ENCODE peak calls at places on chromosomes 13 and 19, in nine cellular contexts. C, B, U, F, E, I, Q, J and W are unnamed samples.

GRCh38 chr19:46678110-46678732 is 17.2 kb upstream of the DACT3 start:
- DNase-seq in B (peak; percentile 26), E (no peak), F (peak; percentile 53), Q (no peak), C (peak; percentile 40), I (no peak), J (peak; percentile 71), U (peak; percentile 77), W (no peak)

GRCh38 chr13:105848494-105848893 is 687.0 kb downstream of the EFNB2 start:
- DNase-seq in F (no peak), C (no peak), B (no peak), E (no peak), U (no peak), J (no peak), I (no peak), Q (no peak), W (no peak)

GRCh38 chr19:18603255-18603957 is 3.2 kb downstream of the CRLF1 start:
- DNase-seq in B (no peak), E (peak; percentile 39), C (no peak), J (no peak), F (no peak), Q (no peak), I (no peak), U (peak; percentile 70), W (no peak)

GRCh38 chr13:74047925-74048324 is 86.3 kb downstream of the KLF12 start:
- DNase-seq in F (no peak), C (peak; percentile 31), U (no peak), Q (no peak), I (no peak), B (peak; percentile 53), E (no peak), J (no peak), W (no peak)

GRCh38 chr19:6828698-6829633 is 56.5 kb downstream of the VAV1 start:
- DNase-seq in C (no peak), I (no peak), B (no peak), F (no peak), E (no peak), Q (no peak), U (peak; percentile 37), J (peak; percentile 53), W (no peak)

GRCh38 chr19:3536429-3537100 is 2.4 kb upstream of the TEKTIP1 start:
- DNase-seq in F (no peak), B (no peak), J (no peak), E (peak; percentile 69), U (no peak), Q (no peak), I (no peak), C (no peak), W (peak; percentile 61)

GRCh38 chr13:40402931-40403412 is 263.5 kb downstream of the FOXO1 start:
- DNase-seq in E (no peak), U (peak; percentile 31), I (no peak), J (no peak), Q (no peak), B (peak; percentile 70), F (no peak), C (peak; percentile 18), W (no peak)

GRCh38 chr13:89571676-89572075 is 1775.8 kb upstream of the MIR17HG start:
- DNase-seq in U (peak; percentile 28), Q (no peak), C (no peak), B (no peak), J (no peak), I (no peak), E (no peak), F (no peak), W (no peak)

GRCh38 chr13:92530364-92530763 is 696.2 kb upstream of the GPC6 start:
- DNase-seq in Q (no peak), U (no peak), J (no peak), F (no peak), I (no peak), C (no peak), B (no peak), E (no peak), W (no peak)

GRCh38 chr13:34361528-34361927 is 543.6 kb downstream of the RFC3 start:
- DNase-seq in Q (no peak), E (no peak), C (no peak), I (no peak), B (peak; percentile 82), U (no peak), F (no peak), J (no peak), W (no peak)

GRCh38 chr19:12784871-12785430 is 6.3 kb upstream of the JUNB start:
- DNase-seq in B (no peak), J (peak; percentile 54), U (no peak), F (no peak), I (no peak), C (peak; percentile 31), Q (no peak), E (no peak), W (no peak)

GRCh38 chr13:41502676-41503075 is 45.3 kb downstream of the RGCC start:
- DNase-seq in Q (no peak), I (no peak), F (no peak), U (no peak), E (no peak), B (no peak), C (no peak), J (peak; percentile 26), W (no peak)

GRCh38 chr19:54473071-54473941 is at the start of gene CDC42EP5:
- DNase-seq in C (peak; percentile 85), F (no peak), I (no peak), U (no peak), J (no peak), Q (no peak), B (peak; percentile 80), E (peak; percentile 83), W (no peak)

GRCh38 chr19:38318595-38319142 is 976 bp upstream of the KCNK6 start:
- DNase-seq in Q (no peak), C (no peak), U (no peak), B (no peak), F (no peak), J (no peak), E (peak; percentile 69), I (no peak), W (no peak)

GRCh38 chr13:113965383-113965874 is 8.4 kb downstream of the C13orf46 start:
- DNase-seq in F (no peak), I (no peak), B (no peak), C (no peak), U (no peak), E (no peak), Q (no peak), J (no peak), W (no peak)

GRCh38 chr19:38875656-38876345 is 2.3 kb downstream of the RINL start:
- DNase-seq in B (no peak), E (no peak), F (no peak), Q (no peak), J (no peak), C (no peak), U (no peak), I (no peak), W (no peak)

GRCh38 chr13:73367886-73368285 is 309.1 kb downstream of the KLF5 start:
- DNase-seq in F (no peak), Q (no peak), B (no peak), I (no peak), J (no peak), U (no peak), E (no peak), C (no peak), W (no peak)

GRCh38 chr19:48812094-48812929 is 1.5 kb upstream of the BCAT2 start:
- DNase-seq in U (peak; percentile 96), Q (peak; percentile 61), B (peak; percentile 71), F (peak; percentile 62), E (peak; percentile 96), I (peak; percentile 17), C (peak; percentile 92), J (peak; percentile 62), W (peak; percentile 82)

GRCh38 chr19:27794444-27795042 is 1418.4 kb downstream of the UQCRFS1 start:
- DNase-seq in B (peak; percentile 38), J (peak; percentile 19), I (peak; percentile 2), E (peak; percentile 41), U (peak; percentile 81), F (no peak), Q (no peak), C (peak; percentile 33), W (peak; percentile 34)

GRCh38 chr19:17579523-17580244 is 24.2 kb downstream of the COLGALT1 start:
- DNase-seq in E (peak; percentile 70), Q (no peak), F (peak; percentile 58), J (peak; percentile 18), I (no peak), B (peak; percentile 61), U (peak; percentile 90), C (peak; percentile 84), W (no peak)

GRCh38 chr19:50492303-50493052 is 15.8 kb upstream of the GARIN5A start:
- DNase-seq in E (peak; percentile 26), Q (no peak), U (peak; percentile 44), I (no peak), B (no peak), F (no peak), J (no peak), C (no peak), W (no peak)

GRCh38 chr13:75792526-75793187 is 156.5 kb downstream of the LMO7 start:
- DNase-seq in U (peak; percentile 69), E (no peak), Q (no peak), I (no peak), C (no peak), B (peak; percentile 36), F (no peak), J (no peak), W (no peak)

GRCh38 chr13:97460004-97460756 is 26.2 kb downstream of the RAP2A start:
- DNase-seq in C (no peak), E (no peak), J (no peak), I (no peak), F (no peak), U (no peak), Q (no peak), B (no peak), W (no peak)

GRCh38 chr13:59790626-59791025 is 373.1 kb downstream of the DIAPH3 start:
- DNase-seq in F (no peak), E (no peak), B (no peak), Q (no peak), I (no peak), C (no peak), U (no peak), J (no peak), W (no peak)

GRCh38 chr13:105997436-105998232 is 537.8 kb downstream of the EFNB2 start:
- DNase-seq in B (no peak), Q (no peak), E (no peak), I (no peak), C (no peak), J (no peak), F (no peak), U (no peak), W (no peak)

GRCh38 chr13:21014666-21015170 is 46.7 kb downstream of the LATS2 start:
- DNase-seq in E (peak; percentile 81), C (no peak), B (peak; percentile 79), F (no peak), I (no peak), J (no peak), Q (no peak), U (no peak), W (no peak)

GRCh38 chr13:92838786-92839185 is 387.8 kb upstream of the GPC6 start:
- DNase-seq in U (no peak), B (peak; percentile 90), F (no peak), I (no peak), E (no peak), J (no peak), Q (no peak), C (no peak), W (no peak)

GRCh38 chr19:41866284-41866683 is 6.2 kb downstream of the RPS19 start:
- DNase-seq in E (peak; percentile 14), C (no peak), U (no peak), F (no peak), B (peak; percentile 28), Q (no peak), I (no peak), J (no peak), W (no peak)

GRCh38 chr19:29320611-29321010 is 107.7 kb upstream of the UQCRFS1 start:
- DNase-seq in B (no peak), I (no peak), E (no peak), F (no peak), Q (no peak), J (no peak), U (no peak), C (no peak), W (no peak)

GRCh38 chr13:99085139-99085845 is 107.4 kb upstream of the DOCK9 start:
- DNase-seq in I (no peak), F (no peak), Q (no peak), C (peak; percentile 24), J (peak; percentile 25), B (no peak), U (peak; percentile 40), E (no peak), W (no peak)

GRCh38 chr13:73677041-73677589 is 457.1 kb downstream of the KLF12 start:
- DNase-seq in I (no peak), E (no peak), Q (no peak), J (no peak), U (peak; percentile 69), F (no peak), C (no peak), B (peak; percentile 43), W (no peak)